ENCODE peak calls at places on chromosomes 6 and 20, in six cellular contexts. H is mesendoderm; A is activated CD4-positive, alpha-beta T cell treated with anti-CD3 and anti-CD28 coated beads for 36 hours; T is retinal pigment epithelial cell; R is ecto neural progenitor cell; D is MCF 10A. Q is an unnamed sample.

GRCh38 chr20:44909872-44910689 is at the start of gene PABPC1L:
- DNase-seq in H (peak; percentile 93), A (peak; percentile 86), T (no peak), R (peak; percentile 79), D (peak; percentile 77), Q (peak; percentile 83)

GRCh38 chr6:82013561-82014275 is 233.8 kb downstream of the IBTK start:
- DNase-seq in H (no peak), A (no peak), T (no peak), R (no peak), D (peak; percentile 70), Q (no peak)

GRCh38 chr20:60512436-60512835 is 554.2 kb downstream of the CDH26 start:
- DNase-seq in H (peak; percentile 92), A (no peak), T (peak; percentile 72), R (peak; percentile 50), D (peak; percentile 1), Q (no peak)

GRCh38 chr6:24140572-24140971 is 14.6 kb downstream of the NRSN1 start:
- DNase-seq in H (no peak), A (no peak), T (no peak), R (no peak), D (no peak), Q (no peak)

GRCh38 chr6:37632291-37632690 is 65.4 kb downstream of the MDGA1 start:
- DNase-seq in H (no peak), A (no peak), T (no peak), R (no peak), D (no peak), Q (no peak)

GRCh38 chr6:78966542-78966941 is 99.2 kb downstream of the IRAK1BP1 start:
- DNase-seq in H (no peak), A (no peak), T (no peak), R (no peak), D (no peak), Q (no peak)

GRCh38 chr20:36519012-36519719 is 22.2 kb upstream of the MYL9 start:
- DNase-seq in H (no peak), A (peak; percentile 61), T (no peak), R (no peak), D (no peak), Q (no peak)

GRCh38 chr6:74780831-74781230 is 425.0 kb downstream of the COL12A1 start:
- DNase-seq in H (no peak), A (no peak), T (peak; percentile 20), R (no peak), D (no peak), Q (no peak)

GRCh38 chr20:2671977-2672376 is 8.0 kb upstream of the IDH3B start:
- DNase-seq in H (peak; percentile 42), A (no peak), T (no peak), R (no peak), D (no peak), Q (no peak)

GRCh38 chr6:37516076-37516919 is 16.6 kb upstream of the CCDC167 start:
- DNase-seq in H (no peak), A (peak; percentile 95), T (no peak), R (no peak), D (peak; percentile 68), Q (peak; percentile 97)

GRCh38 chr6:16436550-16436949 is 198.2 kb downstream of the GMPR start:
- DNase-seq in H (no peak), A (peak; percentile 58), T (no peak), R (no peak), D (no peak), Q (peak; percentile 61)

GRCh38 chr6:39370021-39370420 is 47.5 kb upstream of the KCNK16 start:
- DNase-seq in H (no peak), A (no peak), T (no peak), R (no peak), D (peak; percentile 9), Q (no peak)

GRCh38 chr20:61399433-61399832 is 147.4 kb downstream of the CDH4 start:
- DNase-seq in H (no peak), A (no peak), T (no peak), R (no peak), D (no peak), Q (no peak)

GRCh38 chr6:27839303-27840081 is 72.7 kb downstream of the OR2B2 start:
- DNase-seq in H (peak; percentile 58), A (peak; percentile 52), T (no peak), R (no peak), D (peak; percentile 92), Q (peak; percentile 46)

GRCh38 chr6:11275598-11275997 is 43.1 kb upstream of the NEDD9 start:
- DNase-seq in H (no peak), A (peak; percentile 32), T (no peak), R (no peak), D (no peak), Q (peak; percentile 33)

GRCh38 chr20:9978395-9979004 is 56.3 kb upstream of the ANKEF1 start:
- DNase-seq in H (peak; percentile 83), A (peak; percentile 38), T (peak; percentile 49), R (no peak), D (peak; percentile 88), Q (peak; percentile 39)